ENCODE peak calls at places on chromosomes 11 and 22, in six cellular contexts. A is activated CD4-positive, CD25-positive, alpha-beta regulatory T cell treated with anti-CD3 and anti-CD28 coated beads, Interleukin-2, amount 50 U/mL, for 16 hours; O is H54; C is stimulated activated CD4-positive, alpha-beta T cell treated with anti-CD3 and anti-CD28 coated beads, Interleukin-4, amount 100 ng/mL, for 48 hours; X is fibroblast of pulmonary artery; P is kidney glomerular epithelial cell. Z is an unnamed sample.

GRCh38 chr11:85815186-85815911 is 4.4 kb upstream of the SYTL2 start:
- DNase-seq in P (no peak), C (no peak), A (no peak), X (peak), O (no peak), Z (no peak)

GRCh38 chr11:92642146-92642919 is 327.1 kb upstream of the MTNR1B start:
- DNase-seq in X (no peak), C (no peak), O (no peak), P (peak), A (no peak), Z (no peak)

GRCh38 chr11:113384551-113384950 is 3.0 kb upstream of the ANKK1 start:
- DNase-seq in O (peak), X (peak), C (no peak), P (no peak), A (no peak), Z (peak)

GRCh38 chr11:2462092-2462985 is 17.5 kb downstream of the KCNQ1 start:
- DNase-seq in O (no peak), A (no peak), X (no peak), P (no peak), C (no peak), Z (no peak)

GRCh38 chr11:4610258-4610935 is 2.4 kb upstream of the TRIM68 start:
- DNase-seq in O (no peak), A (no peak), X (peak), P (no peak), C (no peak), Z (no peak)

GRCh38 chr11:95392644-95393043 is 161.6 kb upstream of the SESN3 start:
- DNase-seq in O (no peak), P (no peak), A (no peak), X (no peak), C (no peak), Z (no peak)

GRCh38 chr22:43723816-43724215 is 88.3 kb downstream of the EFCAB6 start:
- DNase-seq in X (peak), P (no peak), O (no peak), C (no peak), A (no peak), Z (no peak)

GRCh38 chr22:25122136-25122764 is 77.4 kb upstream of the CRYBB3 start:
- DNase-seq in X (no peak), A (no peak), C (no peak), P (no peak), O (no peak), Z (no peak)

GRCh38 chr22:46613606-46613997 is 6.6 kb upstream of the GRAMD4 start:
- DNase-seq in A (no peak), O (no peak), X (no peak), C (no peak), P (no peak), Z (no peak)

GRCh38 chr11:113796663-113797259 is 17.2 kb downstream of the CLDN25 start:
- DNase-seq in A (no peak), P (peak), X (peak), O (peak), C (no peak), Z (no peak)

GRCh38 chr22:21712751-21713427 is 22.7 kb downstream of the YPEL1 start:
- DNase-seq in O (peak), X (peak), P (peak), C (peak), A (peak), Z (no peak)

GRCh38 chr22:17970205-17970708 is 54.1 kb downstream of the MICAL3 start:
- DNase-seq in O (no peak), C (no peak), A (no peak), P (no peak), X (peak), Z (no peak)

GRCh38 chr11:34203377-34203801 is 98.0 kb downstream of the NAT10 start:
- DNase-seq in O (no peak), X (no peak), C (no peak), A (no peak), P (no peak), Z (no peak)

GRCh38 chr22:38313384-38313955 is 3.8 kb downstream of the CSNK1E start:
- DNase-seq in A (no peak), X (peak), O (no peak), C (no peak), P (peak), Z (no peak)

GRCh38 chr11:86793307-86793706 is 7.0 kb upstream of the PRSS23 start:
- DNase-seq in P (no peak), C (no peak), O (no peak), X (no peak), A (no peak), Z (no peak)

GRCh38 chr22:21455334-21456089 is 11.7 kb upstream of the TMEM191C start:
- DNase-seq in P (no peak), C (no peak), O (no peak), A (no peak), X (no peak), Z (no peak)

GRCh38 chr11:30585067-30585891 is 874 bp downstream of the MPPED2 start:
- DNase-seq in O (no peak), P (no peak), C (no peak), X (no peak), A (no peak), Z (no peak)

GRCh38 chr11:40187092-40187403 is 1272.4 kb downstream of the LRRC4C start:
- DNase-seq in A (no peak), P (no peak), C (no peak), O (no peak), X (no peak), Z (no peak)

GRCh38 chr11:24645563-24645962 is 148.7 kb downstream of the LUZP2 start:
- DNase-seq in C (no peak), P (no peak), O (no peak), A (no peak), X (no peak), Z (no peak)

GRCh38 chr11:46119352-46120216 is 1.7 kb downstream of the PHF21A start:
- DNase-seq in C (peak), O (no peak), A (no peak), P (peak), X (peak), Z (peak)

GRCh38 chr11:72831521-72832300 is 17.5 kb downstream of the ATG16L2 start:
- DNase-seq in C (peak), O (peak), X (peak), A (no peak), P (peak), Z (no peak)

GRCh38 chr11:75598264-75598663 is 36.2 kb downstream of the SERPINH1 start:
- DNase-seq in X (no peak), C (no peak), A (no peak), O (no peak), P (no peak), Z (no peak)

GRCh38 chr11:59173964-59174663 is 2.2 kb downstream of the DTX4 start:
- DNase-seq in O (no peak), C (no peak), X (peak), P (peak), A (no peak), Z (no peak)

GRCh38 chr11:109864161-109864661 is 229.0 kb upstream of the ZC3H12C start:
- DNase-seq in P (peak), A (no peak), O (no peak), X (no peak), C (no peak), Z (peak)

GRCh38 chr11:13857828-13858227 is 104.7 kb upstream of the SPON1 start:
- DNase-seq in C (no peak), A (no peak), O (no peak), P (no peak), X (no peak), Z (no peak)

GRCh38 chr22:17717708-17718107 is 56.6 kb downstream of the BID start:
- DNase-seq in O (no peak), P (no peak), C (no peak), A (no peak), X (peak), Z (no peak)

GRCh38 chr11:66996609-66997273 is 21.6 kb downstream of the C11orf86 start:
- DNase-seq in O (no peak), P (no peak), A (no peak), C (no peak), X (peak), Z (no peak)

Z was measured in kidney epithelial cell.